ENCODE peak calls at places on chromosomes 1 and 21, in four cellular contexts. D is mesothelial cell of epicardium, W is NCI-H1105 treated with DMSO at 0.1 percent for 48 hours, K is hippocampal formation. E is an unnamed sample.

GRCh38 chr1:117051224-117052064 is 8.7 kb upstream of the TTF2 start:
- DNase-seq in K (no peak), D (no peak), W (no peak), E (no peak)

GRCh38 chr1:14441302-14441741 is 157.2 kb upstream of the KAZN start:
- DNase-seq in K (no peak), D (no peak), W (no peak), E (no peak)

GRCh38 chr1:10941891-10942541 is 70.4 kb upstream of the TARDBP start:
- DNase-seq in W (peak), D (peak), K (no peak), E (peak)

GRCh38 chr1:79575424-79575823 is 568.9 kb upstream of the ADGRL4 start:
- DNase-seq in D (no peak), W (no peak), K (no peak), E (no peak)

GRCh38 chr1:116453481-116453880 is 80.4 kb downstream of the ATP1A1 start:
- DNase-seq in K (no peak), D (no peak), W (no peak), E (no peak)

GRCh38 chr1:22452401-22452963 is 831 bp downstream of the ZBTB40 start:
- DNase-seq in K (peak), W (peak), D (no peak), E (no peak)

GRCh38 chr1:85884372-85885035 is 176.3 kb upstream of the ZNHIT6 start:
- DNase-seq in D (no peak), K (no peak), W (peak), E (peak)

GRCh38 chr1:2802421-2802961 is 998 bp upstream of the TTC34 start:
- DNase-seq in D (no peak), K (no peak), W (no peak), E (no peak)

GRCh38 chr1:154992721-154993571 is 440 bp upstream of the LENEP start:
- DNase-seq in W (peak), K (no peak), D (no peak), E (no peak)

GRCh38 chr1:59022199-59022598 is 238.4 kb upstream of the JUN start:
- DNase-seq in K (no peak), W (no peak), D (no peak), E (no peak)

GRCh38 chr1:70409136-70409535 is 1.9 kb upstream of the CTH start:
- DNase-seq in D (no peak), W (no peak), K (no peak), E (no peak)

GRCh38 chr1:108886292-108886691 is 9.5 kb downstream of the GPSM2 start:
- DNase-seq in D (no peak), K (no peak), W (no peak), E (no peak)

GRCh38 chr1:17763995-17764394 is 8.9 kb downstream of the ACTL8 start:
- DNase-seq in D (no peak), K (no peak), W (no peak), E (no peak)

GRCh38 chr1:229693124-229693523 is 67.1 kb downstream of the URB2 start:
- DNase-seq in D (no peak), K (no peak), W (no peak), E (no peak)

GRCh38 chr1:75053207-75053606 is 81.0 kb upstream of the LHX8 start:
- DNase-seq in D (no peak), W (no peak), K (no peak), E (no peak)

GRCh38 chr1:9732123-9732971 is 80.8 kb downstream of the PIK3CD start:
- DNase-seq in W (no peak), D (no peak), K (no peak), E (no peak)

GRCh38 chr1:206872139-206872538 is 6.7 kb downstream of the IL20 start:
- DNase-seq in W (no peak), K (no peak), D (no peak), E (no peak)

GRCh38 chr1:29551536-29551935 is 315.2 kb downstream of the PTPRU start:
- DNase-seq in W (no peak), D (peak), K (no peak), E (no peak)

GRCh38 chr1:228281631-228282328 is 73.9 kb downstream of the OBSCN start:
- DNase-seq in W (no peak), D (no peak), K (no peak), E (no peak)

GRCh38 chr21:32888971-32889370 is 117.4 kb upstream of the PAXBP1 start:
- DNase-seq in K (no peak), D (no peak), W (no peak), E (no peak)

GRCh38 chr1:33228935-33229487 is 27.3 kb upstream of the ZNF362 start:
- DNase-seq in W (no peak), K (peak), D (no peak), E (no peak)

GRCh38 chr1:205375816-205376545 is 19.3 kb upstream of the KLHDC8A start:
- DNase-seq in D (no peak), K (peak), W (peak), E (peak)

GRCh38 chr1:36879613-36880012 is 154.7 kb downstream of the GRIK3 start:
- DNase-seq in D (no peak), W (no peak), K (no peak), E (no peak)

GRCh38 chr1:117106478-117106877 is 15.1 kb downstream of the TRIM45 start:
- DNase-seq in W (no peak), D (no peak), K (no peak), E (no peak)

GRCh38 chr1:53526451-53527101 is 67.4 kb downstream of the DMRTB1 start:
- DNase-seq in W (no peak), D (peak), K (no peak), E (no peak)

GRCh38 chr1:19429611-19430010 is 55.7 kb downstream of the CAPZB start:
- DNase-seq in W (no peak), D (no peak), K (no peak), E (no peak)

GRCh38 chr21:42440187-42440792 is 36.6 kb downstream of the UBASH3A start:
- DNase-seq in K (no peak), D (no peak), W (no peak), E (no peak)

GRCh38 chr1:29592731-29593130 is 356.4 kb downstream of the PTPRU start:
- DNase-seq in D (no peak), W (no peak), K (no peak), E (no peak)

GRCh38 chr1:10283318-10283984 is 73.1 kb downstream of the KIF1B start:
- DNase-seq in D (no peak), W (no peak), K (no peak), E (no peak)

GRCh38 chr1:115757286-115757810 is 11.2 kb downstream of the CASQ2 start:
- DNase-seq in K (no peak), W (no peak), D (no peak), E (no peak)

GRCh38 chr1:66333463-66334232 is 200.3 kb upstream of the SGIP1 start:
- DNase-seq in W (no peak), D (no peak), K (no peak), E (no peak)

GRCh38 chr21:18477059-18477458 is 73.5 kb upstream of the TMPRSS15 start:
- DNase-seq in D (no peak), K (no peak), W (no peak), E (no peak)

GRCh38 chr1:12271033-12271432 is 41.2 kb downstream of the VPS13D start:
- DNase-seq in K (no peak), D (no peak), W (no peak), E (no peak)

GRCh38 chr1:93056214-93056613 is 22.9 kb upstream of the MTF2 start:
- DNase-seq in W (no peak), K (no peak), D (no peak), E (no peak)

GRCh38 chr1:198605880-198606458 is 32.9 kb upstream of the PTPRC start:
- DNase-seq in W (no peak), K (no peak), D (no peak), E (no peak)

GRCh38 chr1:67138813-67139539 is 4.2 kb upstream of the C1orf141 start:
- DNase-seq in D (no peak), K (no peak), W (no peak), E (no peak)

E was measured in NCI-H460.